ENCODE peak calls at places on chromosome 2, in eight cellular contexts. One of them, this sample, is unnamed. For H3K9me3, the result is how much of the 10 kb centered on the place peaks cover.

GRCh38 chr2:149692837-149693518 is 105.4 kb upstream of the MMADHC start:
- DNase-seq in lower lobe of right lung: no peak
- DNase-seq in stomach: no peak
- DNase-seq in psoas muscle: no peak
- DNase-seq in fibroblast of lung: peak
- DNase-seq in ovary: no peak
- DNase-seq in A549: no peak
- DNase-seq in astrocyte: peak
- DNase-seq in this sample: no peak

GRCh38 chr2:241339839-241340471 is 16.1 kb upstream of the FARP2 start:
- DNase-seq in lower lobe of right lung: no peak
- DNase-seq in stomach: no peak
- DNase-seq in psoas muscle: no peak
- DNase-seq in fibroblast of lung: peak
- DNase-seq in ovary: no peak
- DNase-seq in A549: no peak
- DNase-seq in astrocyte: no peak
- DNase-seq in this sample: no peak

GRCh38 chr2:86552889-86553288 is 10.4 kb downstream of the CHMP3 start:
- DNase-seq in lower lobe of right lung: no peak
- DNase-seq in stomach: no peak
- DNase-seq in psoas muscle: no peak
- DNase-seq in fibroblast of lung: no peak
- DNase-seq in ovary: no peak
- DNase-seq in A549: no peak
- DNase-seq in astrocyte: no peak
- DNase-seq in this sample: no peak

GRCh38 chr2:122523981-122524380 is 768.5 kb downstream of the TSN start:
- DNase-seq in lower lobe of right lung: no peak
- DNase-seq in stomach: no peak
- DNase-seq in psoas muscle: no peak
- DNase-seq in fibroblast of lung: no peak
- DNase-seq in ovary: no peak
- DNase-seq in A549: no peak
- DNase-seq in astrocyte: no peak
- DNase-seq in this sample: no peak

GRCh38 chr2:157903051-157903625 is 27.0 kb upstream of the ACVR1 start:
- DNase-seq in lower lobe of right lung: no peak
- DNase-seq in stomach: no peak
- DNase-seq in psoas muscle: no peak
- DNase-seq in fibroblast of lung: no peak
- DNase-seq in ovary: no peak
- DNase-seq in A549: no peak
- DNase-seq in astrocyte: no peak
- DNase-seq in this sample: no peak

GRCh38 chr2:96143848-96144480 is 1.3 kb downstream of the DUSP2 start:
- DNase-seq in lower lobe of right lung: peak
- DNase-seq in stomach: peak
- DNase-seq in psoas muscle: peak
- DNase-seq in fibroblast of lung: no peak
- DNase-seq in ovary: peak
- DNase-seq in A549: peak
- DNase-seq in astrocyte: no peak
- DNase-seq in this sample: no peak

GRCh38 chr2:103387888-103388287 is 626.1 kb downstream of the TMEM182 start:
- DNase-seq in lower lobe of right lung: no peak
- DNase-seq in stomach: no peak
- DNase-seq in psoas muscle: no peak
- DNase-seq in fibroblast of lung: no peak
- DNase-seq in ovary: no peak
- DNase-seq in A549: no peak
- DNase-seq in astrocyte: no peak
- DNase-seq in this sample: no peak

GRCh38 chr2:229164545-229165249 is 106.4 kb downstream of the PID1 start:
- DNase-seq in lower lobe of right lung: no peak
- DNase-seq in stomach: no peak
- DNase-seq in psoas muscle: no peak
- DNase-seq in fibroblast of lung: peak
- DNase-seq in ovary: no peak
- DNase-seq in A549: no peak
- DNase-seq in astrocyte: peak
- DNase-seq in this sample: no peak

GRCh38 chr2:60973705-60974104 is 43.8 kb upstream of the PEX13 start:
- DNase-seq in lower lobe of right lung: no peak
- DNase-seq in stomach: no peak
- DNase-seq in psoas muscle: no peak
- DNase-seq in fibroblast of lung: no peak
- DNase-seq in ovary: no peak
- DNase-seq in A549: no peak
- DNase-seq in astrocyte: no peak
- DNase-seq in this sample: no peak

GRCh38 chr2:69641887-69642708 is 1.4 kb downstream of the AAK1 start:
- DNase-seq in lower lobe of right lung: no peak
- DNase-seq in stomach: no peak
- DNase-seq in psoas muscle: no peak
- DNase-seq in fibroblast of lung: no peak
- DNase-seq in ovary: no peak
- DNase-seq in A549: no peak
- DNase-seq in astrocyte: no peak
- DNase-seq in this sample: peak

GRCh38 chr2:169109502-169110409 is 40.4 kb downstream of the DHRS9 start:
- DNase-seq in lower lobe of right lung: peak
- DNase-seq in stomach: peak
- DNase-seq in psoas muscle: peak
- DNase-seq in fibroblast of lung: peak
- DNase-seq in ovary: peak
- DNase-seq in A549: peak
- DNase-seq in astrocyte: peak
- DNase-seq in this sample: peak

GRCh38 chr2:182509-183122 is 81.2 kb downstream of the SH3YL1 start:
- DNase-seq in lower lobe of right lung: no peak
- DNase-seq in stomach: no peak
- DNase-seq in psoas muscle: no peak
- DNase-seq in fibroblast of lung: no peak
- DNase-seq in ovary: no peak
- DNase-seq in A549: no peak
- DNase-seq in astrocyte: no peak
- DNase-seq in this sample: no peak

GRCh38 chr2:99072556-99072955 is 69.0 kb upstream of the C2orf15 start:
- DNase-seq in lower lobe of right lung: no peak
- DNase-seq in stomach: no peak
- DNase-seq in psoas muscle: no peak
- DNase-seq in fibroblast of lung: no peak
- DNase-seq in ovary: no peak
- DNase-seq in A549: no peak
- DNase-seq in astrocyte: no peak
- DNase-seq in this sample: no peak

GRCh38 chr2:134727385-134727784 is 8.6 kb upstream of the TMEM163 start:
- DNase-seq in lower lobe of right lung: no peak
- DNase-seq in stomach: no peak
- DNase-seq in psoas muscle: no peak
- DNase-seq in fibroblast of lung: no peak
- DNase-seq in ovary: no peak
- DNase-seq in A549: no peak
- DNase-seq in astrocyte: peak
- DNase-seq in this sample: no peak

DNA sequence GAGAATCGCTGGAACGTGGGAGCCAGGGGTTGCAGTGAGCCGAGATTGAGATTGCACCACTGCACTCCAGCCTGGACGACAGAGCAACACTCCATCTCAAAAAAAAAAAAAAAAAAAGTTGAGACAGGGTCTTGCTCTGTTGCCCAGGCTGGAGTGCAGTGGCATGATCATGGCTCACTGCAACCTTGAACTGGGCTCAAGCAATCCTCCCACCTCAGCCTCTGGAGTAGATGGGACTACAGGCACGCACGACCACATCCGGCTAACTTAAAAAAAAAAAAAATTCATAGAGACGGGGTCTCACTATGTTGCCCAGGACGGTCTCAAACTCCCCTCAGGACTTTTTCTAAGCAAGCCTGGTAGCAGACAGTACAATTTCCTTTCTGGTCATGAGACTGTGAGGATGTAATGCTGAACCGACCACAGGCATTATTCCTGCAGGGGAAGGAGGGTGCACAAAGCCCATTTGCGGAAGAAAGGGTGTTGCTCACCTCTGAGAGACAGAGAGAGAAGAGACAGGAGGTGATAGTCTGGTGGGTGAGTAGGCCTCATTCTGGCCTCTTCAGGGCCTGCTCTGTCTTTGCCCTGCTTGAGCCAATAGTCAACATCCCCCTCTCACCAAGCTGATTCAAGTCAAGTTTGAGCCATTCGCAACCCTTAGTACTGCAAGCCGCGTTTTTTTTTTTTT is 205.3 kb downstream of the ZFP36L2 start:
- DNase-seq in lower lobe of right lung: no peak
- DNase-seq in stomach: no peak
- DNase-seq in psoas muscle: no peak
- DNase-seq in fibroblast of lung: no peak
- DNase-seq in ovary: peak
- DNase-seq in A549: no peak
- DNase-seq in astrocyte: no peak
- DNase-seq in this sample: no peak
- H3K27ac ChIP-seq in lower lobe of right lung: no peak
- H3K27ac ChIP-seq in stomach: peak
- H3K27ac ChIP-seq in psoas muscle: no peak
- H3K27ac ChIP-seq in fibroblast of lung: no peak
- H3K27ac ChIP-seq in ovary: no peak
- H3K27ac ChIP-seq in A549: no peak
- H3K27ac ChIP-seq in astrocyte: no peak
- H3K27ac ChIP-seq in this sample: no peak

GRCh38 chr2:137846993-137847392 is 117.3 kb upstream of the HNMT start:
- DNase-seq in lower lobe of right lung: no peak
- DNase-seq in stomach: no peak
- DNase-seq in psoas muscle: no peak
- DNase-seq in fibroblast of lung: no peak
- DNase-seq in ovary: no peak
- DNase-seq in A549: no peak
- DNase-seq in astrocyte: no peak
- DNase-seq in this sample: no peak

GRCh38 chr2:137838255-137839092 is 125.8 kb upstream of the HNMT start:
- DNase-seq in lower lobe of right lung: no peak
- DNase-seq in stomach: no peak
- DNase-seq in psoas muscle: no peak
- DNase-seq in fibroblast of lung: peak
- DNase-seq in ovary: no peak
- DNase-seq in A549: peak
- DNase-seq in astrocyte: peak
- DNase-seq in this sample: peak

GRCh38 chr2:137842952-137843351 is 121.3 kb upstream of the HNMT start:
- DNase-seq in lower lobe of right lung: no peak
- DNase-seq in stomach: no peak
- DNase-seq in psoas muscle: no peak
- DNase-seq in fibroblast of lung: no peak
- DNase-seq in ovary: no peak
- DNase-seq in A549: no peak
- DNase-seq in astrocyte: no peak
- DNase-seq in this sample: no peak

GRCh38 chr2:137845422-137845821 is 118.9 kb upstream of the HNMT start:
- DNase-seq in lower lobe of right lung: no peak
- DNase-seq in stomach: no peak
- DNase-seq in psoas muscle: no peak
- DNase-seq in fibroblast of lung: no peak
- DNase-seq in ovary: no peak
- DNase-seq in A549: no peak
- DNase-seq in astrocyte: no peak
- DNase-seq in this sample: no peak

DNA sequence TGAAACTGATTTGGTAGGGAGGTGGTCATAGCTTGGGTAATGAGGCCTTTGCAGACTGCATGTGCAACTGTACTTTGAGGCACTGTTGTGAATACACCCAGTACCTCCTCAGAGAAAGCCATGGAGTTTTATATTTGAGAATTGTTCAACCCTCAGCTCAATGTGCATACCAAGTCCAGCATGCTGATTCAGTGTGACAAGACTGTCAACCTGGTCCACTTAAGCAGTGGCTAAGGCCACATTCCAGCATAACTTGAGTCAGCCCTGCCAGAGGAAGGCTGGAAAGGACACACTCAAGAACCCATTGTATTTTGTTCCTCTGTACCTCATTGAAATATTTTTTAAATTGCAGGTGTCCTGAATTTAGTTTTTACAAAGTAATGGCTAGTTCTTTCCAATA is 121.8 kb upstream of the HNMT start:
- DNase-seq in lower lobe of right lung: no peak
- DNase-seq in stomach: no peak
- DNase-seq in psoas muscle: no peak
- DNase-seq in fibroblast of lung: no peak
- DNase-seq in ovary: no peak
- DNase-seq in A549: no peak
- DNase-seq in astrocyte: no peak
- DNase-seq in this sample: no peak
- H3K9me3 ChIP-seq in lower lobe of right lung: under half
- H3K9me3 ChIP-seq in stomach: under half
- H3K9me3 ChIP-seq in psoas muscle: under half
- H3K9me3 ChIP-seq in fibroblast of lung: under half
- H3K9me3 ChIP-seq in ovary: under half
- H3K9me3 ChIP-seq in A549: under half
- H3K9me3 ChIP-seq in astrocyte: under half
- H3K9me3 ChIP-seq in this sample: under half

GRCh38 chr2:219475697-219476604 is 22.7 kb upstream of the GMPPA start:
- DNase-seq in lower lobe of right lung: peak
- DNase-seq in stomach: peak
- DNase-seq in psoas muscle: peak
- DNase-seq in fibroblast of lung: peak
- DNase-seq in ovary: peak
- DNase-seq in A549: peak
- DNase-seq in astrocyte: peak
- DNase-seq in this sample: peak
- H3K4me3 ChIP-seq in lower lobe of right lung: no peak
- H3K4me3 ChIP-seq in stomach: no peak
- H3K4me3 ChIP-seq in psoas muscle: no peak
- H3K4me3 ChIP-seq in fibroblast of lung: no peak
- H3K4me3 ChIP-seq in ovary: no peak
- H3K4me3 ChIP-seq in A549: peak
- H3K4me3 ChIP-seq in astrocyte: no peak
- H3K4me3 ChIP-seq in this sample: no peak

GRCh38 chr2:221571108-221571390 is 1.1 kb downstream of the EPHA4 start:
- DNase-seq in lower lobe of right lung: peak
- DNase-seq in stomach: no peak
- DNase-seq in psoas muscle: no peak
- DNase-seq in fibroblast of lung: peak
- DNase-seq in ovary: peak
- DNase-seq in A549: no peak
- DNase-seq in astrocyte: peak
- DNase-seq in this sample: no peak

GRCh38 chr2:221573430-221574230 is 1.5 kb upstream of the EPHA4 start:
- DNase-seq in lower lobe of right lung: peak
- DNase-seq in stomach: peak
- DNase-seq in psoas muscle: peak
- DNase-seq in fibroblast of lung: peak
- DNase-seq in ovary: peak
- DNase-seq in A549: peak
- DNase-seq in astrocyte: peak
- DNase-seq in this sample: peak

GRCh38 chr2:221571391-221572179 is 519 bp downstream of the EPHA4 start:
- DNase-seq in lower lobe of right lung: peak
- DNase-seq in stomach: no peak
- DNase-seq in psoas muscle: peak
- DNase-seq in fibroblast of lung: peak
- DNase-seq in ovary: peak
- DNase-seq in A549: no peak
- DNase-seq in astrocyte: peak
- DNase-seq in this sample: no peak

GRCh38 chr2:221572821-221573429 is 821 bp upstream of the EPHA4 start:
- DNase-seq in lower lobe of right lung: peak
- DNase-seq in stomach: peak
- DNase-seq in psoas muscle: peak
- DNase-seq in fibroblast of lung: peak
- DNase-seq in ovary: peak
- DNase-seq in A549: peak
- DNase-seq in astrocyte: peak
- DNase-seq in this sample: no peak

GRCh38 chr2:221572180-221572820 is at the start of gene EPHA4:
- DNase-seq in lower lobe of right lung: peak
- DNase-seq in stomach: peak
- DNase-seq in psoas muscle: peak
- DNase-seq in fibroblast of lung: peak
- DNase-seq in ovary: peak
- DNase-seq in A549: peak
- DNase-seq in astrocyte: peak
- DNase-seq in this sample: peak
- H3K27ac ChIP-seq in lower lobe of right lung: peak
- H3K27ac ChIP-seq in stomach: peak
- H3K27ac ChIP-seq in psoas muscle: peak
- H3K27ac ChIP-seq in fibroblast of lung: peak
- H3K27ac ChIP-seq in ovary: peak
- H3K27ac ChIP-seq in A549: peak
- H3K27ac ChIP-seq in astrocyte: peak
- H3K27ac ChIP-seq in this sample: no peak

This sample was measured in SJSA1.